ENCODE peak calls at places on chromosomes 2 and 18, in six cellular contexts. K, W, U, B, D and H are unnamed samples.

GRCh38 chr2:120436885-120437603 is 91.1 kb downstream of the INHBB start:
- DNase-seq in K (peak), D (peak), W (peak), U (no peak), B (no peak), H (peak)

GRCh38 chr2:102258386-102259074 is 52.8 kb upstream of the IL1RL1 start:
- DNase-seq in D (no peak), K (no peak), U (no peak), W (no peak), B (no peak), H (no peak)

GRCh38 chr2:219155054-219155644 is 5.5 kb downstream of the NHEJ1 start:
- DNase-seq in W (no peak), D (peak), B (no peak), K (peak), U (peak), H (no peak)

GRCh38 chr2:239731422-239731821 is 293.7 kb downstream of the NDUFA10 start:
- DNase-seq in D (peak), U (no peak), W (no peak), B (no peak), K (no peak), H (no peak)

GRCh38 chr2:103365071-103365470 is 603.2 kb downstream of the TMEM182 start:
- DNase-seq in K (no peak), W (no peak), B (no peak), D (no peak), U (no peak), H (no peak)

GRCh38 chr2:143522699-143523098 is 393.5 kb downstream of the ARHGAP15 start:
- DNase-seq in B (no peak), U (no peak), K (no peak), D (no peak), W (no peak), H (no peak)

GRCh38 chr18:79327199-79327545 is 68.6 kb upstream of the NFATC1 start:
- DNase-seq in B (no peak), K (no peak), U (no peak), W (no peak), D (no peak), H (no peak)

GRCh38 chr2:138421971-138422335 is 79.6 kb upstream of the SPOPL start:
- DNase-seq in W (no peak), U (no peak), K (no peak), B (no peak), D (no peak), H (no peak)

GRCh38 chr2:210681481-210681880 is 125.1 kb downstream of the CPS1 start:
- DNase-seq in D (no peak), B (no peak), K (no peak), W (no peak), U (no peak), H (no peak)

GRCh38 chr18:48948112-48949050 is 2.4 kb downstream of the SMAD7 start:
- DNase-seq in B (no peak), K (peak), D (peak), W (no peak), U (no peak), H (no peak)

GRCh38 chr2:14358774-14359173 is 273.7 kb upstream of the LRATD1 start:
- DNase-seq in K (no peak), W (no peak), B (no peak), D (no peak), U (no peak), H (no peak)

GRCh38 chr2:240601061-240601830 is 14.7 kb downstream of the CAPN10 start:
- DNase-seq in D (peak), W (no peak), B (no peak), K (no peak), U (no peak), H (no peak)

GRCh38 chr2:161321944-161322343 is 13.7 kb downstream of the PSMD14 start:
- DNase-seq in U (no peak), D (no peak), B (no peak), W (no peak), K (no peak), H (no peak)

GRCh38 chr2:37171624-37171950 is 14.8 kb upstream of the EIF2AK2 start:
- DNase-seq in K (no peak), U (no peak), W (no peak), B (no peak), D (peak), H (no peak)

GRCh38 chr18:1774261-1774660 is 797.0 kb downstream of the METTL4 start:
- DNase-seq in K (no peak), B (no peak), W (no peak), D (peak), U (no peak), H (no peak)

GRCh38 chr2:109331864-109332848 is 203.2 kb downstream of the SH3RF3 start:
- DNase-seq in B (no peak), D (peak), W (peak), K (no peak), U (no peak), H (no peak)

GRCh38 chr2:317501-318424 is 29.9 kb upstream of the ALKAL2 start:
- DNase-seq in W (no peak), D (no peak), B (no peak), U (no peak), K (no peak), H (no peak)

GRCh38 chr2:214946949-214947348 is 137.5 kb upstream of the BARD1 start:
- DNase-seq in W (no peak), U (no peak), D (no peak), B (peak), K (no peak), H (no peak)

DNA sequence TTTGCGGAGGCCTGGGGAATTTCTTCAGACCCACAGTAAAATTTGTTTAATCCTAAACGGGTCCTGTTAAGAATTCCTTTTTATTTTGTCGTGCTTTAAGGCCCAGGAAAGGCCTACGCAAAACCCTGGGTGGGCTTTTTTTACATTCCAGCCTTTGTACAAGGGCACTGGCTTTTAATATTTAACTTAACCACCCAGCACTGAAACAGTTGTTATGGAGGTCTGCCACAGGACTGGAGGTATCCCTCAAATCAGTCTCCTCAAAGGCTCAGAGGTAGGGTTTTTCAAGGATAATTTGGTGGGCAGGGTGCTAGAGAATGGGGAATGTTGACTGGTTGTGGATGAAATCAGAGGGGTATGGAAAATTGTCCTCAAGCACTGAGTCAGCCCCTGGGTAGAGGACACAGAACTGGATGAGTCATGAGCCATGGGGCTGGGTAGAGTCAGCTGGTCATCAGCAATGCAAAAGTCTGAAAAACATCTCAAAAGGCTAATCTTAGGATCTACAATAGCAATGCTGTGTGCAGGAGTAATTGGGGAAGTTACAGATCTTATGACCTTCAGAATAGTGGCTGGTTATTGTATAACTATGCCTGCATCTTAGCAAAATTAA is 443.1 kb downstream of the THSD7B start:
- DNase-seq in B (no peak), U (no peak), K (no peak), W (no peak), D (peak), H (no peak)
- TF ChIP-seq TAF1 in B (no peak), U (no peak), K (no peak), W (no peak), D (no peak), H (no peak)

DNA sequence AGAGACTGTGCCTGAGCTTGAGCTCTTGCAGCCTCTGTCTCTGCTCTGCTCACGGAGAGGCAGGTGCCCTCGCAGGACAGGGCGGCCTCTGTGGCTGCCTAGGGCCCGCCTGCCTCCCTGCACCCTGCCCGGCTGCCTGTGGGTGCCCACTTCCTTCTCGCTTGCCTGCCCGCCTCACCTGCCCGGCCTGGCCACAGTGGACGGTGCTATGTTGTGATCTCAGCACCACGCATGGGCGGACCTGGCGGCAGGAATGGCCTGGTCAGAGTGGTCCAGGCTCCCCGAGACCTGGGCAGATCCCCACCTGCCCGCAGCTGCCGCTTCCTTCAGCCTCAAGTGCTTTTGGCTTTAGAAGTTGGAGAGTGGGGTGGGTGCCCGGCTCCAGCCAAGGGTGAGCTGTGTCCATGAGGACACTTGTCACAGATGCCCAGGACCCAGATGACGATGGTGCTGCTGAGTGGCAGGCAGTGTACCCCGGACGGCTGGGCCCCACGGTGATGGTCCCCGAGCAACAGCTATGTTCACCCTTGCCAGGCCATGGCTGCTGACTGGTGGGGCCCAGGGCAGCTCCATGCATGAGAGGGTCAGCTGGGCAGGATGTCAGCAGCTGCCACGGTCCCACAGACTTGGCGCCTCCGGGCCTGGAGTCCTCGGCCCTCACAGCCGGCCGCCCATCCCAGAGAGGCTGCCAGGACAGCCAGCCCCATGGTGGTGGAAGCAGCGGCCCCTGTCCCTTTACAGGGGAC is 25.3 kb downstream of the RTP5 start:
- DNase-seq in K (no peak), D (no peak), U (no peak), B (no peak), W (no peak), H (no peak)
- TF ChIP-seq POLR2A in K (no peak), D (no peak), U (no peak), B (no peak), W (no peak), H (no peak)

GRCh38 chr2:98444436-98445166 is at the start of gene INPP4A:
- DNase-seq in U (peak), D (peak), K (peak), W (no peak), B (no peak), H (peak)
- TF ChIP-seq TAF1 in U (no peak), D (peak), K (no peak), W (no peak), B (peak), H (no peak)

DNA sequence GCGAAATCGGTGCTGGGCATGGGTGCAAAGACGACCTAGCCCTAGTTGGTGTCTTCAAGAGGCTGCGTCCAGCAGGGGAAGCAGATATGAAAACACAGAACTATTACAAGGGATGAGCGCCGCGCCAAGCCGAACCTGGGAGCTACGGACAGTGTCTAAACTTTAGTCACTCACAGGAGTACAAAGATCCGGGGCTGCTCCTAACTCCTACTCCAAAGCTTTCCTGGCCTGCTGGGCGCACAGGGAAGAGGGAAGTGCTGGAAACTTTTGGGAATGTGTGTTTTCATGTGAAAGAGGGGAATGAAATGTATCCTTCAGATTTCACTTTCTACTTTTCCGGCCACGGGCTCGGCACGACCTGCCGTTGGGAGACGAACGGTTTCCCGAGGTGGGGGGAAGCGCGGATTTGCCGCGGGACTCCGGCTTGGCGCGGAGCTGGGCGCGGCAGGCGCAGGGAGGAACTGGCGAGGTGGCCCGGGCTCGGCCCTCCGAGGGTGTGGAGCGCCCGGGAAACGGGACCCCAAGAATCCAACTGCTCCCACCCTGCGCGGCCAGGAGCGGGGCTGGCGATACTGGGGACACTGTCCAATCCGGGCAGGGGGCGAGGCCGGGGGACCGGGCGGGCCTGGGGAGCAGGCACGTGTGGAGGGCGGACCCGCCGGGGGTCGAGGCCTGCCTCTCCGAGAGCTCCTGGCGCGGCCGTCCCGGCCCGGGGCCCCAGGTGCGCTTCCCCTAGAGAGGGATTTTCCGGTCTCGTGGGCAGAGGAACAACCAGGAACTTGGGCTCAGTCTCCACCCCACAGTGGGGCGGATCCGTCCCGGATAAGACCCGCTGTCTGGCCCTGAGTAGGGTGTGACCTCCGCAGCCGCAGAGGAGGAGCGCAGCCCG is at the start of gene ANXA4:
- DNase-seq in D (peak), K (peak), B (no peak), W (peak), U (peak), H (peak)
- TF ChIP-seq POLR2A in D (peak), K (peak), B (peak), W (no peak), U (peak), H (peak)

DNA sequence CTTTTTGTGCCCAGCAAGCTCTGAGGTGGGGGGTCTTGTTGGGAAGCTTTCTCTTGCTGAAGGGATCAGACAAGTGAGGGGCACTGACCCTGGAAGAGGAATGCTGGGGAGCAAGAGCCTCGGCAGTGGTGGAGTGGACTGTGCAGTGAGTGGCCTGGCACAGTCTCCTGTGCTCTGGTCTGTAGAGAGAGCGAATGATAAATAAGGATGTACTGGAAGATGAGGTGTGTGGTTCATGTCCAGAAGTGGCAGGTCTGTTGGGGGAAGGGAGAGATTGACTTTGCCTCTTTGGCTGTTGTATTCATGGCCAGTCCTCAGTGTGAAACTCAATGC is 5.3 kb upstream of the SLC20A1 start:
- DNase-seq in U (no peak), D (no peak), B (no peak), W (no peak), K (no peak), H (no peak)
- TF ChIP-seq TAF1 in U (no peak), D (no peak), B (no peak), W (no peak), K (no peak), H (no peak)

DNA sequence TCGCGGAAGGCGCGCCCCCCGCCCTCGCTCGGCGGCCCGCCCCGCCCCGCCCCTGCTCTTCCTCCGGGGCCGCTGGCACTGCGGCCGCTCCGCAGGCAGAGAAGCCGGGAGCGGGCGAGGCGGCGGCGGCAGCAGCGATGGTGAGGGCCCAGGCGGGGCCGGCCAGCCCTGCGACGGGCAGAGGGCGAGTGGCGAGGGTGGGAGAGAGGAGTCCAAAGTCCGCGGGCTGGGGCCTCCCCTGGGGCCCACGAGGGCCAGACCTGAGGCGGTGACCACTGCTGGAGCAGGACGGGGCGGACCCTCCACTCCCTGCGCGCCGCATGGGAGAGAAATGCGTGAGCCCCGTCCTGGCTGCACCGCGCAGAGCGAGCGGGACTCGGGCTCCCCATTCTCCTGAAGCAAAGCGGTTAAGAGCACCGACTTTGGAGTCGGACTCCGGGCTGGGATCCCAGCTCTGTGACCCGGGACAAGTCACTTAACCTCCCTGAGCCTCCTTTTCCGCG is at the start of gene VAMP5:
- DNase-seq in W (no peak), B (no peak), K (no peak), U (peak), D (peak), H (peak)
- TF ChIP-seq POLR2A in W (no peak), B (peak), K (no peak), U (no peak), D (no peak), H (no peak)

GRCh38 chr2:134260726-134261125 is 6.9 kb downstream of the MGAT5 start:
- DNase-seq in B (no peak), K (no peak), D (no peak), U (no peak), W (no peak), H (no peak)

GRCh38 chr2:134257965-134258683 is 4.3 kb downstream of the MGAT5 start:
- DNase-seq in W (no peak), B (no peak), D (no peak), U (no peak), K (no peak), H (no peak)

GRCh38 chr2:134259571-134259970 is 5.7 kb downstream of the MGAT5 start:
- DNase-seq in D (no peak), W (no peak), K (no peak), B (no peak), U (no peak), H (no peak)

GRCh38 chr2:134257516-134257915 is 3.6 kb downstream of the MGAT5 start:
- DNase-seq in D (no peak), U (no peak), W (no peak), B (no peak), K (no peak), H (no peak)

GRCh38 chr2:134258684-134259408 is 5.0 kb downstream of the MGAT5 start:
- DNase-seq in D (no peak), W (no peak), K (no peak), U (no peak), B (no peak), H (no peak)
- TF ChIP-seq TAF1 in D (no peak), W (no peak), K (no peak), U (no peak), B (no peak), H (no peak)